ENCODE peak calls at places on chromosome 4, in ten cellular contexts. S is A549, Z is dorsolateral prefrontal cortex, I is WERI-Rb-1, R is Calu3, U is tibial nerve, O is MCF 10A, F is endothelial cell of umbilical vein, L is glutamatergic neuron, V is retinal pigment epithelial cell. G is an unnamed sample.

GRCh38 chr4:38119663-38120374 is 159.6 kb downstream of the PTTG2 start:
- DNase-seq in S (no peak), Z (no peak), I (peak), R (no peak), U (no peak), O (peak), F (peak), L (peak), V (no peak), G (peak)

GRCh38 chr4:139017861-139018260 is 2.3 kb downstream of the NOCT start:
- DNase-seq in S (no peak), Z (no peak), I (no peak), R (no peak), U (no peak), O (peak), F (no peak), L (no peak), V (no peak), G (no peak)

GRCh38 chr4:24380953-24381506 is 203.3 kb downstream of the DHX15 start:
- DNase-seq in S (no peak), Z (no peak), I (no peak), R (no peak), U (peak), O (peak), F (no peak), L (no peak), V (no peak), G (no peak)

GRCh38 chr4:38670061-38670894 is 6.3 kb downstream of the KLF3 start:
- DNase-seq in S (no peak), Z (no peak), I (no peak), R (no peak), U (no peak), O (no peak), F (peak), L (no peak), V (no peak), G (no peak)

GRCh38 chr4:183691897-183692296 is 32.8 kb downstream of the TRAPPC11 start:
- DNase-seq in S (no peak), Z (no peak), I (no peak), R (no peak), U (no peak), O (no peak), F (no peak), L (no peak), V (no peak), G (no peak)

GRCh38 chr4:168978001-168978700 is 31.9 kb downstream of the CBR4 start:
- DNase-seq in S (no peak), Z (no peak), I (no peak), R (no peak), U (no peak), O (no peak), F (no peak), L (no peak), V (no peak), G (no peak)

GRCh38 chr4:17347445-17347844 is 164.4 kb downstream of the QDPR start:
- DNase-seq in S (peak), Z (no peak), I (peak), R (peak), U (peak), O (peak), F (peak), L (no peak), V (no peak), G (peak)

GRCh38 chr4:68576272-68577100 is at the start of gene UGT2B17:
- DNase-seq in S (no peak), Z (no peak), I (no peak), R (no peak), U (no peak), O (no peak), F (no peak), L (no peak), V (no peak), G (no peak)

GRCh38 chr4:147589586-147589985 is 27.6 kb upstream of the TMEM184C start:
- DNase-seq in S (no peak), Z (no peak), I (no peak), R (no peak), U (no peak), O (peak), F (no peak), L (no peak), V (no peak), G (peak)

GRCh38 chr4:2716236-2716635 is 39.9 kb downstream of the TNIP2 start:
- DNase-seq in S (no peak), Z (no peak), I (no peak), R (no peak), U (no peak), O (no peak), F (no peak), L (no peak), V (no peak), G (no peak)

GRCh38 chr4:73976716-73977115 is 5.1 kb downstream of the PF4 start:
- DNase-seq in S (no peak), Z (no peak), I (no peak), R (no peak), U (no peak), O (no peak), F (no peak), L (no peak), V (no peak), G (no peak)

GRCh38 chr4:22485751-22486150 is 30.1 kb downstream of the ADGRA3 start:
- DNase-seq in S (no peak), Z (no peak), I (no peak), R (no peak), U (no peak), O (peak), F (no peak), L (no peak), V (no peak), G (no peak)

GRCh38 chr4:152166567-152166966 is 369.3 kb downstream of the FBXW7 start:
- DNase-seq in S (no peak), Z (no peak), I (no peak), R (no peak), U (no peak), O (peak), F (peak), L (no peak), V (no peak), G (peak)

GRCh38 chr4:118313098-118313497 is 39.7 kb downstream of the PRSS12 start:
- DNase-seq in S (no peak), Z (no peak), I (no peak), R (no peak), U (no peak), O (no peak), F (no peak), L (peak), V (no peak), G (peak)

GRCh38 chr4:147367841-147368385 is 113.0 kb upstream of the EDNRA start:
- DNase-seq in S (no peak), Z (no peak), I (no peak), R (no peak), U (no peak), O (no peak), F (no peak), L (no peak), V (no peak), G (no peak)

GRCh38 chr4:140004580-140005314 is 149.2 kb downstream of the MAML3 start:
- DNase-seq in S (no peak), Z (peak), I (peak), R (no peak), U (no peak), O (no peak), F (peak), L (peak), V (no peak), G (peak)

GRCh38 chr4:3266076-3266475 is 17.1 kb downstream of the MSANTD1 start:
- DNase-seq in S (no peak), Z (peak), I (no peak), R (no peak), U (no peak), O (no peak), F (no peak), L (no peak), V (no peak), G (no peak)

GRCh38 chr4:152634110-152634760 is 45.6 kb downstream of the TMEM154 start:
- DNase-seq in S (no peak), Z (no peak), I (no peak), R (no peak), U (no peak), O (peak), F (no peak), L (no peak), V (no peak), G (no peak)

GRCh38 chr4:56641494-56642051 is 39.5 kb downstream of the HOPX start:
- DNase-seq in S (peak), Z (no peak), I (no peak), R (no peak), U (no peak), O (peak), F (peak), L (no peak), V (peak), G (no peak)
- TF ChIP-seq CTCF in S (no peak), Z (no peak), I (no peak), R (no peak), U (no peak), O (no peak), F (no peak), L (no peak), V (peak), G (no peak)

GRCh38 chr4:120812216-120812615 is 110.3 kb downstream of the PRDM5 start:
- DNase-seq in S (no peak), Z (no peak), I (no peak), R (no peak), U (no peak), O (no peak), F (no peak), L (no peak), V (no peak), G (no peak)

GRCh38 chr4:120815361-120815760 is 107.2 kb downstream of the PRDM5 start:
- DNase-seq in S (no peak), Z (no peak), I (no peak), R (no peak), U (no peak), O (no peak), F (peak), L (no peak), V (no peak), G (no peak)

GRCh38 chr4:120808475-120809141 is 113.9 kb downstream of the PRDM5 start:
- DNase-seq in S (no peak), Z (no peak), I (no peak), R (no peak), U (no peak), O (no peak), F (no peak), L (no peak), V (no peak), G (no peak)

GRCh38 chr4:120809518-120809917 is 113.0 kb downstream of the PRDM5 start:
- DNase-seq in S (no peak), Z (no peak), I (no peak), R (no peak), U (no peak), O (no peak), F (no peak), L (no peak), V (no peak), G (no peak)
- TF ChIP-seq CTCF in S (no peak), Z (peak), I (peak), R (no peak), U (no peak), O (peak), F (no peak), L (no peak), V (peak), G (peak)

DNA sequence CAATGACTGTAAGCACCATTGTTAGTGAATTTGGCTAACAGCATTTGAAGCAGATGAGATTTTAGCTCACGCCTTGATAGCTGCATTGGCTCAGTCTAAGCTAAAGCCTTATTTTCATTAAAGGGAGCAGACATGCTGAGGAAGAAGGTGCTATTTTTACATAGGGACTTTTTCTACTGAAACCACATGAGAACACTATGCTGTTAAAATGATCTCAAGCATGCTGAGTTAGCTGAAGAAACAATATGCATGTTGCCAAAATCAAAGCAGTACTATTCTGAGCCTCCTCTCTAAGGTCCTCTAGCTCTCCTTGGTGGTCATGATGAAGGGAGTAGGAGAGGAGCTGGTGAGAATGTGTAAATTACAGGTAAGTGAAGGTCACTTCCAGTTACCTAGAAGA is 134.4 kb upstream of the JADE1 start:
- DNase-seq in S (no peak), Z (no peak), I (no peak), R (no peak), U (no peak), O (no peak), F (no peak), L (no peak), V (no peak), G (no peak)
- TF ChIP-seq CTCF in S (no peak), Z (peak), I (no peak), R (no peak), U (no peak), O (no peak), F (no peak), L (no peak), V (no peak), G (no peak)

GRCh38 chr4:6327220-6327917 is 57.7 kb downstream of the WFS1 start:
- DNase-seq in S (peak), Z (peak), I (peak), R (peak), U (peak), O (peak), F (peak), L (peak), V (no peak), G (peak)
- TF ChIP-seq CTCF in S (peak), Z (peak), I (peak), R (peak), U (peak), O (peak), F (peak), L (peak), V (peak), G (peak)

GRCh38 chr4:18695733-18696527 is 674.4 kb upstream of the LCORL start:
- DNase-seq in S (no peak), Z (no peak), I (peak), R (no peak), U (no peak), O (no peak), F (no peak), L (no peak), V (no peak), G (no peak)

GRCh38 chr4:18686338-18687039 is 664.9 kb upstream of the LCORL start:
- DNase-seq in S (no peak), Z (no peak), I (no peak), R (no peak), U (no peak), O (no peak), F (no peak), L (no peak), V (no peak), G (no peak)

GRCh38 chr4:18689308-18689915 is 667.9 kb upstream of the LCORL start:
- DNase-seq in S (peak), Z (peak), I (peak), R (peak), U (peak), O (peak), F (peak), L (peak), V (no peak), G (peak)

DNA sequence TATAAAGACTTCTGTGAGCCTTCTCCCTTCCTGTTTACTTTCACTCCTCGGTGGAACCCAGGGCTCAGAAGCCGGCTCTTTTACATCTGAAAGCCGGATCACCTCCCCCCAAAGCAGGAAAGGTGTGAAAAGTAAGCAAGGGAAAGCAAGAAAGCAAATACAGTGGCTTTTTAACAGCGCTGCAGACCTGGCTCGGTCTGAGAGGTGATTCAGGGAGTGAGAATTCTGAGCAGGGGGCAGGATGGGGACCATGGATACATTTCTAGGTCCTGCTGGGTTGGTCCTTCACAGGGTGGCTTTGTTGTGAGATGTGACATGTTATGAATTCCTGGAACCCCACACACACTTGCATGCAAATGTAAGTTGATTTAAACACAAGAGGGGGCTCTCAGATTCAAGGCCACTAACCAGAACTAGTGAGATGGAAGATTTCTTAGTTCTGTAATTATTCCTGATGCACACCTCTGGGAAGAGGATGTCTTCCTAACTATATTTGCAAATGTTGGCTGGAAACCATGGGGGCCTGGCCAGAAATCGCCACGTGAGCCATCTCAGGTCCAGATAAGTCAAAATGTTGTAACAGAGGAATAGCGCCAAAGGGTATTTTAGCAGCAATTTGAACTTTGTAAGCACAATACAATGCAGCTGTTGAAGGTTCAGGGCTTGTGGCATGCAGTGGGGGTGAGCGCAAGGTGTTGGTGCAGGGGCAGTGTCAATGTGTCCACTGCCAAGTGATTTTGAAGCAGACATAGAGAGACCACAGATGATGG is 670.1 kb upstream of the LCORL start:
- DNase-seq in S (no peak), Z (no peak), I (no peak), R (peak), U (no peak), O (no peak), F (no peak), L (no peak), V (no peak), G (peak)
- TF ChIP-seq CTCF in S (no peak), Z (no peak), I (no peak), R (no peak), U (no peak), O (no peak), F (no peak), L (no peak), V (peak), G (no peak)

DNA sequence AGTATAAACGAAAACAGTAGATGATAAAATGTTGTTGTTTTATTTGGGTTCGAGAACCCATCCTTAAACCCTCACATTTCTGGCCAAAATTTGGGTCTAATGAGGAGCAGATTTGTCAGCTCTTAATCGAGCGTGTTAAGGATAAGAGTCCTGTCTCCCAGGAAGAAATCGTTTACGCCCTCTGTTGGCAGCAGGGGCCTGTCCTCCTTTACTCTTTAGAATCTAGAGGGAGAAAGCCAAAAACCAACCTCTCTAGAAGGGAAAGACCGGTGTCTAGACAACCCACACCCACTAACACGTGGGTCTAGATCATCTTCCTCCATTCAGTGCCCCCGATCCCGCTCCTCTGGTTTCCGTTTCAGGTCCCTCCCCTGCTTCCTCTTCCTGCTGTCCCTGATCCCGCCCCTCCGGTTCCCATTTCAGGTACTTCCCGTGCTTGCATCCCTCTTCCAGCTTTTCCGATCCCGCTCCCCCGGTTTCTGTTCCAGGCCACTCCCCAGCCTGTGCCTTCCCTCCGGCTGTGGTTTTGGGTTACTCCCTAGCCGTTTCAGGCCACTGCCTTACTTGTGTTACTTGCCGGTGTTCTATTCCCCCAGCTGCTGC is 339.1 kb downstream of the PAPSS1 start:
- DNase-seq in S (no peak), Z (no peak), I (no peak), R (no peak), U (no peak), O (no peak), F (no peak), L (no peak), V (no peak), G (no peak)
- TF ChIP-seq CTCF in S (no peak), Z (no peak), I (no peak), R (no peak), U (no peak), O (no peak), F (no peak), L (no peak), V (no peak), G (no peak)

G was measured in nephron progenitor cell.